ENCODE peak calls at places on chromosomes 3 and 15, in four cellular contexts. O is upper lobe of left lung, L is HCT116, I is transverse colon. M is an unnamed sample.

GRCh38 chr15:48883699-48884098 is 5.8 kb downstream of the EID1 start:
- DNase-seq in O (no peak), L (no peak), I (no peak), M (no peak)

GRCh38 chr3:190339130-190339529 is 16.9 kb upstream of the CLDN1 start:
- DNase-seq in O (no peak), L (peak; percentile 18), I (no peak), M (no peak)

GRCh38 chr15:25685216-25685569 is 177.9 kb downstream of the ATP10A start:
- DNase-seq in O (no peak), L (no peak), I (no peak), M (no peak)

GRCh38 chr15:90191795-90192494 is 9.2 kb upstream of the SEMA4B start:
- DNase-seq in O (peak; percentile 64), L (peak; percentile 16), I (peak; percentile 91), M (peak; percentile 32)

GRCh38 chr3:32818431-32819085 is 761 bp downstream of the TRIM71 start:
- DNase-seq in O (peak; percentile 88), L (no peak), I (no peak), M (no peak)

GRCh38 chr3:58495101-58495500 is 3.2 kb downstream of the KCTD6 start:
- DNase-seq in O (no peak), L (no peak), I (no peak), M (no peak)

GRCh38 chr3:12707425-12707824 is 43.5 kb upstream of the RAF1 start:
- DNase-seq in O (no peak), L (no peak), I (no peak), M (no peak)

GRCh38 chr3:129703913-129704312 is 97.4 kb upstream of the PLXND1 start:
- DNase-seq in O (no peak), L (no peak), I (no peak), M (no peak)

GRCh38 chr3:197136744-197137143 is 107.1 kb upstream of the MELTF start:
- DNase-seq in O (no peak), L (no peak), I (no peak), M (no peak)

GRCh38 chr3:46006646-46007045 is 11.0 kb upstream of the FYCO1 start:
- DNase-seq in O (no peak), L (no peak), I (no peak), M (no peak)

GRCh38 chr3:18559323-18559972 is 134.3 kb upstream of the SATB1 start:
- DNase-seq in O (no peak), L (peak; percentile 21), I (peak; percentile 19), M (peak; percentile 17)

GRCh38 chr15:76861815-76862397 is 43.2 kb downstream of the SCAPER start:
- DNase-seq in O (no peak), L (no peak), I (no peak), M (no peak)

GRCh38 chr3:184602406-184603155 is 41.0 kb downstream of the EPHB3 start:
- DNase-seq in O (no peak), L (no peak), I (no peak), M (no peak)

GRCh38 chr3:77462951-77463350 is 423.1 kb downstream of the ROBO2 start:
- DNase-seq in O (no peak), L (no peak), I (no peak), M (no peak)

GRCh38 chr3:156665296-156665695 is 9.1 kb upstream of the TIPARP start:
- DNase-seq in O (no peak), L (no peak), I (no peak), M (no peak)

GRCh38 chr3:146843476-146843875 is 238.3 kb upstream of the PLSCR5 start:
- DNase-seq in O (no peak), L (no peak), I (no peak), M (no peak)

GRCh38 chr3:189597918-189598317 is 33.3 kb upstream of the TP63 start:
- DNase-seq in O (no peak), L (no peak), I (no peak), M (no peak)

GRCh38 chr15:66603301-66604179 is 37.7 kb upstream of the LCTL start:
- DNase-seq in O (peak; percentile 91), L (peak; percentile 43), I (peak; percentile 67), M (peak; percentile 33)

GRCh38 chr15:92907880-92908279 is 7.8 kb downstream of the CHD2 start:
- DNase-seq in O (no peak), L (no peak), I (no peak), M (no peak)

GRCh38 chr3:29494305-29495036 is 213.6 kb downstream of the RBMS3 start:
- DNase-seq in O (no peak), L (no peak), I (no peak), M (no peak)

GRCh38 chr3:155741081-155741480 is 3.8 kb downstream of the PLCH1 start:
- DNase-seq in O (no peak), L (no peak), I (no peak), M (no peak)

GRCh38 chr3:81758275-81758674 is 3.2 kb downstream of the GBE1 start:
- DNase-seq in O (no peak), L (no peak), I (no peak), M (no peak)

GRCh38 chr15:70324001-70324974 is 226.6 kb upstream of the TLE3 start:
- DNase-seq in O (peak; percentile 30), L (no peak), I (no peak), M (no peak)

GRCh38 chr15:50797926-50798325 is 32.4 kb upstream of the SPPL2A start:
- DNase-seq in O (no peak), L (no peak), I (no peak), M (no peak)

DNA sequence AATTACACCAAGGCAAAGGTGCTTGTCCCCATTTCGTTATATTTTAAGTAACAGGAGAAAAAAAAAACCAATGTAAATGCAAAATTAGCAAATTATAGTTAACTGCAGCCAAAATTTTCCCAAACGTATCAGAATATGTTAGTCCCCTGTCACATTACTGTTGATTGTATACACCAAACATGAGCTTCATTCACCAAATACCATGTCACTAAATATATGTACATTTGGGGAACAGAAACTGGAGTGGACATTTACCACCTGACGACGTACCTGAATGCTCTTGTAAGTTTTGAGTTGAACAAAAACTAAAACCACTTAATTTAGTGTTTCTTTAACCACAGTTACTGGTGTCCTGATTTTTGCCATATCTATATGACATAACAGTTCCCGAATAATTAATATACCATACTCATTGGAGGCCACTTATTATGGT is 3.3 kb upstream of the FOXP1 start:
- DNase-seq in O (no peak), L (no peak), I (no peak), M (no peak)
- H3K4me1 ChIP-seq in O (peaks cover 14% of the 10 kb centered on the region), L (no peaks in the 10 kb centered on the region), I (peaks cover 16% of the 10 kb centered on the region), M (peaks cover 38% of the 10 kb centered on the region)

GRCh38 chr15:45306105-45306504 is 54.1 kb downstream of the SLC28A2 start:
- DNase-seq in O (no peak), L (no peak), I (no peak), M (no peak)

DNA sequence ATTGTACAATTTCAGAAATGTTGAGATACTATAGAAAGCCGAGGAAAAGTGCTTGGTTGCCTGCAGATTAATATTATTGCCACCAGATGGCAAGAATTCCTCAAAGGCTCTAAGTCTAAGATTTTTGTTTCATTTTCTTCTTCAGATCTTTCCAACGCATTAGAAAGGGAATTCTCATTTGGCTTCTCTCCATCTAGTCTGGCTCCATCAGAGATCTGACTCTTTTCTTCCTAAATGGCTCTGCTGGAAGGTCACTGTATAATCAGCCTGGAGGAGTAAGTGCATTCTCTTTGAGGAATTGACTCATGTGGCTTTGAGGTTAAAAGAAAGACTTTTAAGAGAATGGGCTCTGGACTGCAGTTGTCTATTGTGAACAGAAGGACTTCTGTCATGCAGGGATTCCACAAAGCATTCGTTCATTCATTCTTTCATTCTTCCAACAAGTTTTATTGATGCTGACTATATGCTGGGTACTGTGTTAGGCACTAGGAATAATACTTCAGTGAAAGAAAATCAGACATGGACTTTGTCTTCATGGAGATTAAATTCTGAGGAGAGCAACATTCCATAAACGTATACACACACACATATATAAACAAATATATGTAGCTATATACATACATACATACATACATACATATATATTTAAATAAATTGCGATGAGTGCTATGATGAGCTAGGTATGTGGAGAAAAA is 55.3 kb downstream of the SLC28A2 start:
- DNase-seq in O (no peak), L (peak; percentile 32), I (no peak), M (peak; percentile 13)
- H3K27ac ChIP-seq in O (no peak overlapping the region), L (no peak overlapping the region), I (no peak overlapping the region), M (no peak overlapping the region)

GRCh38 chr3:68090571-68090970 is 436.2 kb upstream of the SUCLG2 start:
- DNase-seq in O (no peak), L (no peak), I (no peak), M (peak; percentile 4)
- H3K4me1 ChIP-seq in O (no peaks in the 10 kb centered on the region), L (no peaks in the 10 kb centered on the region), I (no peaks in the 10 kb centered on the region), M (peaks cover 22% of the 10 kb centered on the region)

GRCh38 chr3:25610779-25611178 is 53.9 kb downstream of the TOP2B start:
- DNase-seq in O (no peak), L (no peak), I (no peak), M (no peak)
- H3K27ac ChIP-seq in O (no peak overlapping the region), L (no peak overlapping the region), I (no peak overlapping the region), M (no peak overlapping the region)

M was measured in CD4-positive, CD25-positive, alpha-beta regulatory T cell.